ENCODE peak calls at places on chromosomes 7 and 10, in eight cellular contexts. One of them, this sample, is unnamed. For H3K4me1, the result is how much of the 10 kb centered on the place peaks cover.

GRCh38 chr10:71837085-71837827 is 13.8 kb downstream of the PSAP start:
- DNase-seq in breast epithelium: no peak
- DNase-seq in SK-N-SH: peak
- DNase-seq in Panc1: no peak
- DNase-seq in spleen: no peak
- DNase-seq in GM23338: peak
- DNase-seq in sigmoid colon: no peak
- DNase-seq in HCT116: no peak
- DNase-seq in this sample: no peak

GRCh38 chr7:155847821-155848435 is 35.7 kb upstream of the SHH start:
- DNase-seq in sigmoid colon: peak
- DNase-seq in GM23338: no peak
- DNase-seq in SK-N-SH: no peak
- DNase-seq in breast epithelium: no peak
- DNase-seq in spleen: peak
- DNase-seq in Panc1: no peak
- DNase-seq in HCT116: no peak
- DNase-seq in this sample: no peak

GRCh38 chr7:98617051-98617959 is at the start of gene NPTX2:
- DNase-seq in GM23338: peak
- DNase-seq in Panc1: no peak
- DNase-seq in SK-N-SH: peak
- DNase-seq in sigmoid colon: no peak
- DNase-seq in HCT116: no peak
- DNase-seq in spleen: no peak
- DNase-seq in breast epithelium: no peak
- DNase-seq in this sample: no peak

GRCh38 chr7:116499168-116500070 is at the start of gene CAV2:
- DNase-seq in GM23338: peak
- DNase-seq in Panc1: no peak
- DNase-seq in spleen: peak
- DNase-seq in HCT116: peak
- DNase-seq in SK-N-SH: peak
- DNase-seq in breast epithelium: peak
- DNase-seq in sigmoid colon: peak
- DNase-seq in this sample: peak

GRCh38 chr10:5921746-5922145 is 31.7 kb downstream of the FBH1 start:
- DNase-seq in GM23338: no peak
- DNase-seq in Panc1: no peak
- DNase-seq in spleen: no peak
- DNase-seq in HCT116: no peak
- DNase-seq in breast epithelium: no peak
- DNase-seq in SK-N-SH: no peak
- DNase-seq in sigmoid colon: no peak
- DNase-seq in this sample: no peak

GRCh38 chr7:132009778-132010177 is 453.4 kb upstream of the PODXL start:
- DNase-seq in GM23338: no peak
- DNase-seq in Panc1: no peak
- DNase-seq in spleen: no peak
- DNase-seq in SK-N-SH: no peak
- DNase-seq in HCT116: no peak
- DNase-seq in sigmoid colon: no peak
- DNase-seq in breast epithelium: no peak
- DNase-seq in this sample: no peak

GRCh38 chr7:142855401-142855743 is 496 bp downstream of the EPHB6 start:
- DNase-seq in HCT116: no peak
- DNase-seq in GM23338: peak
- DNase-seq in spleen: no peak
- DNase-seq in SK-N-SH: no peak
- DNase-seq in sigmoid colon: no peak
- DNase-seq in Panc1: no peak
- DNase-seq in breast epithelium: no peak
- DNase-seq in this sample: no peak

GRCh38 chr7:38558786-38559185 is 72.4 kb downstream of the AMPH start:
- DNase-seq in GM23338: no peak
- DNase-seq in spleen: no peak
- DNase-seq in SK-N-SH: no peak
- DNase-seq in breast epithelium: no peak
- DNase-seq in Panc1: no peak
- DNase-seq in sigmoid colon: no peak
- DNase-seq in HCT116: no peak
- DNase-seq in this sample: no peak

GRCh38 chr10:28564905-28565304 is 32.0 kb downstream of the WAC start:
- DNase-seq in Panc1: no peak
- DNase-seq in GM23338: no peak
- DNase-seq in spleen: no peak
- DNase-seq in sigmoid colon: no peak
- DNase-seq in breast epithelium: no peak
- DNase-seq in HCT116: no peak
- DNase-seq in SK-N-SH: no peak
- DNase-seq in this sample: no peak

GRCh38 chr7:131688738-131689661 is 132.6 kb upstream of the PODXL start:
- DNase-seq in Panc1: peak
- DNase-seq in GM23338: peak
- DNase-seq in sigmoid colon: peak
- DNase-seq in HCT116: peak
- DNase-seq in breast epithelium: peak
- DNase-seq in SK-N-SH: peak
- DNase-seq in spleen: no peak
- DNase-seq in this sample: peak

GRCh38 chr10:1571587-1572237 is 165.6 kb downstream of the ADARB2 start:
- DNase-seq in SK-N-SH: no peak
- DNase-seq in spleen: no peak
- DNase-seq in breast epithelium: no peak
- DNase-seq in sigmoid colon: peak
- DNase-seq in Panc1: no peak
- DNase-seq in HCT116: no peak
- DNase-seq in GM23338: no peak
- DNase-seq in this sample: no peak

GRCh38 chr10:115001506-115002381 is 63.7 kb downstream of the TRUB1 start:
- DNase-seq in sigmoid colon: no peak
- DNase-seq in HCT116: no peak
- DNase-seq in SK-N-SH: no peak
- DNase-seq in GM23338: no peak
- DNase-seq in Panc1: no peak
- DNase-seq in spleen: no peak
- DNase-seq in breast epithelium: no peak
- DNase-seq in this sample: no peak

GRCh38 chr10:100184426-100185219 is 1.2 kb downstream of the ERLIN1 start:
- DNase-seq in SK-N-SH: peak
- DNase-seq in breast epithelium: no peak
- DNase-seq in spleen: no peak
- DNase-seq in Panc1: no peak
- DNase-seq in sigmoid colon: no peak
- DNase-seq in GM23338: peak
- DNase-seq in HCT116: peak
- DNase-seq in this sample: no peak

GRCh38 chr7:76428149-76428823 is 3.5 kb downstream of the ZP3 start:
- DNase-seq in SK-N-SH: no peak
- DNase-seq in breast epithelium: no peak
- DNase-seq in HCT116: no peak
- DNase-seq in spleen: no peak
- DNase-seq in sigmoid colon: peak
- DNase-seq in Panc1: no peak
- DNase-seq in GM23338: no peak
- DNase-seq in this sample: no peak

GRCh38 chr7:100370746-100371145 is 2.5 kb upstream of the PILRA start:
- DNase-seq in breast epithelium: no peak
- DNase-seq in SK-N-SH: no peak
- DNase-seq in spleen: no peak
- DNase-seq in HCT116: no peak
- DNase-seq in Panc1: no peak
- DNase-seq in GM23338: no peak
- DNase-seq in sigmoid colon: no peak
- DNase-seq in this sample: no peak

GRCh38 chr7:19099924-19100323 is 17.5 kb downstream of the TWIST1 start:
- DNase-seq in HCT116: no peak
- DNase-seq in sigmoid colon: no peak
- DNase-seq in SK-N-SH: no peak
- DNase-seq in breast epithelium: no peak
- DNase-seq in GM23338: no peak
- DNase-seq in spleen: no peak
- DNase-seq in Panc1: no peak
- DNase-seq in this sample: no peak

GRCh38 chr10:625335-625699 is 64.2 kb downstream of the DIP2C start:
- DNase-seq in SK-N-SH: peak
- DNase-seq in HCT116: no peak
- DNase-seq in GM23338: no peak
- DNase-seq in Panc1: no peak
- DNase-seq in breast epithelium: no peak
- DNase-seq in sigmoid colon: no peak
- DNase-seq in spleen: peak
- DNase-seq in this sample: no peak

GRCh38 chr7:64888901-64889685 is 14.0 kb upstream of the ZNF273 start:
- DNase-seq in breast epithelium: peak
- DNase-seq in HCT116: no peak
- DNase-seq in Panc1: no peak
- DNase-seq in SK-N-SH: peak
- DNase-seq in spleen: peak
- DNase-seq in sigmoid colon: no peak
- DNase-seq in GM23338: peak
- DNase-seq in this sample: peak

GRCh38 chr7:119335405-119335804 is 937.6 kb upstream of the KCND2 start:
- DNase-seq in Panc1: no peak
- DNase-seq in HCT116: no peak
- DNase-seq in sigmoid colon: no peak
- DNase-seq in GM23338: no peak
- DNase-seq in spleen: no peak
- DNase-seq in breast epithelium: no peak
- DNase-seq in SK-N-SH: no peak
- DNase-seq in this sample: no peak

GRCh38 chr7:106224797-106225196 is 60.0 kb downstream of the NAMPT start:
- DNase-seq in SK-N-SH: no peak
- DNase-seq in GM23338: no peak
- DNase-seq in HCT116: no peak
- DNase-seq in Panc1: no peak
- DNase-seq in spleen: no peak
- DNase-seq in sigmoid colon: no peak
- DNase-seq in breast epithelium: no peak
- DNase-seq in this sample: no peak

GRCh38 chr7:23157679-23158078 is 24.2 kb upstream of the NUP42 start:
- DNase-seq in Panc1: no peak
- DNase-seq in sigmoid colon: no peak
- DNase-seq in breast epithelium: no peak
- DNase-seq in SK-N-SH: peak
- DNase-seq in GM23338: no peak
- DNase-seq in spleen: no peak
- DNase-seq in HCT116: no peak
- DNase-seq in this sample: no peak

GRCh38 chr10:100743626-100744135 is 1.7 kb upstream of the PAX2 start:
- DNase-seq in Panc1: no peak
- DNase-seq in SK-N-SH: peak
- DNase-seq in sigmoid colon: peak
- DNase-seq in breast epithelium: no peak
- DNase-seq in HCT116: peak
- DNase-seq in GM23338: peak
- DNase-seq in spleen: no peak
- DNase-seq in this sample: peak

GRCh38 chr10:49177391-49178355 is 10.5 kb downstream of the TMEM273 start:
- DNase-seq in GM23338: no peak
- DNase-seq in HCT116: peak
- DNase-seq in breast epithelium: peak
- DNase-seq in SK-N-SH: no peak
- DNase-seq in sigmoid colon: no peak
- DNase-seq in spleen: no peak
- DNase-seq in Panc1: peak
- DNase-seq in this sample: no peak
- H3K4me1 ChIP-seq in GM23338: under half
- H3K4me1 ChIP-seq in HCT116: under half
- H3K4me1 ChIP-seq in breast epithelium: under half
- H3K4me1 ChIP-seq in SK-N-SH: under half
- H3K4me1 ChIP-seq in sigmoid colon: under half
- H3K4me1 ChIP-seq in spleen: under half
- H3K4me1 ChIP-seq in Panc1: under half
- H3K4me1 ChIP-seq in this sample: under half

GRCh38 chr10:120005408-120006280 is 113.1 kb downstream of the SEC23IP start:
- DNase-seq in spleen: no peak
- DNase-seq in HCT116: no peak
- DNase-seq in SK-N-SH: no peak
- DNase-seq in breast epithelium: no peak
- DNase-seq in sigmoid colon: no peak
- DNase-seq in Panc1: no peak
- DNase-seq in GM23338: peak
- DNase-seq in this sample: no peak
- H3K27ac ChIP-seq in spleen: no peak
- H3K27ac ChIP-seq in HCT116: no peak
- H3K27ac ChIP-seq in SK-N-SH: no peak
- H3K27ac ChIP-seq in breast epithelium: no peak
- H3K27ac ChIP-seq in sigmoid colon: no peak
- H3K27ac ChIP-seq in Panc1: no peak
- H3K27ac ChIP-seq in GM23338: no peak
- H3K27ac ChIP-seq in this sample: no peak

DNA sequence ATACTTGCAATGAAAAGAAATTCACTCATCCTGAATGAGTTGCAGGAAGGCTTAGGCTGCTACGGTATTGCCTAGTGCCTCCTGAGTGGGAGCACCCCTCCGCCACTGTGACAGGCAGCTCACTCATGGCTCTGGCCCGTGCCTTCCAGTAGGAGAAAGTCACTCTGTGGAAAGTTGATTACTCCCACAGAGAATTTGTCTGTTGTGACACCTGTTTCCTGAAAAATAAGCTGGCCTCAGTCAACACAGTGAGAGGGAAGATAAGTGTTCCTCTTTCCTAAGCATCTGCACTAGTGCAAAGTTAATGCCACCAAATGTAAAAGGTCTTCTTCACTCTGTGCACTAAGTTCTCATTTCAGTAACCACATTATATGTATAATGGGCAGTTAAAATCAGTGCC is 158.8 kb upstream of the INHBA start:
- DNase-seq in breast epithelium: no peak
- DNase-seq in HCT116: no peak
- DNase-seq in SK-N-SH: no peak
- DNase-seq in spleen: no peak
- DNase-seq in Panc1: no peak
- DNase-seq in GM23338: peak
- DNase-seq in sigmoid colon: no peak
- DNase-seq in this sample: no peak
- TF ChIP-seq POLR2AphosphoS5 in breast epithelium: no peak
- TF ChIP-seq POLR2AphosphoS5 in HCT116: no peak
- TF ChIP-seq POLR2AphosphoS5 in SK-N-SH: no peak
- TF ChIP-seq POLR2AphosphoS5 in spleen: no peak
- TF ChIP-seq POLR2AphosphoS5 in Panc1: no peak
- TF ChIP-seq POLR2AphosphoS5 in GM23338: no peak
- TF ChIP-seq POLR2AphosphoS5 in sigmoid colon: no peak
- TF ChIP-seq POLR2AphosphoS5 in this sample: no peak

DNA sequence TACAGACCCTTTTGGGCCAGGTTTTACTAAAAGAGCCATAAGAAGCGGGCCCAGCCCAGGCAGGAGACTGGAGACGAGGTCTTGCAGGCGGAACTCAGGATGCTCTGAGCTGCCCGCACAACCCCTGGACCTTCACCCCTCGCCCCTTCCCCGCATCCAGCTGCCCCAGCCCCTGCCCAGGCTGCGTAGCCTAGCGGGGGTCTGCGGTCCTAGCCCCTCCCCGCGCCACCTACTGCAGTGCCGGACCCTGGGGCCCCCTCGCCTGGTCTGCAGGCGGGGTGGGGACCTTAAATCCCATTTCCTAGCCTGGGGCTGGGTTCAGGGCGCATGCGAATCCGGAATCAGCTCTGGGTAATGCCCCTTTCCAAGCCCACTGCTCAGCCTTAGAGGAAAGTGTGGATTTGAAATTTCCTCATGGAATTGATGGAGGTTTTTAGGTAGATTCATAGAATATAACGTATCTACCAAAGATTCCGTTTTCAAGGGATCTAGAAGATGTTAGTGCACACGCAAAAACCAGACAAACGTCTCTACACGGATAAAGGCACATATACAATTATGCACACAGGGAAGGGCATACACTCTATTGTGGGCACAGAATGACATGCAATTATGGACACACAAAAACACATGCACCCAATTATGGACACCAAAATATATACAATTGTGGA is 568 bp upstream of the HOXA3 start:
- DNase-seq in Panc1: no peak
- DNase-seq in breast epithelium: no peak
- DNase-seq in SK-N-SH: peak
- DNase-seq in HCT116: no peak
- DNase-seq in sigmoid colon: no peak
- DNase-seq in GM23338: peak
- DNase-seq in spleen: peak
- DNase-seq in this sample: peak
- H3K4me1 ChIP-seq in Panc1: under half
- H3K4me1 ChIP-seq in breast epithelium: under half
- H3K4me1 ChIP-seq in SK-N-SH: under half
- H3K4me1 ChIP-seq in HCT116: under half
- H3K4me1 ChIP-seq in sigmoid colon: half or more
- H3K4me1 ChIP-seq in GM23338: under half
- H3K4me1 ChIP-seq in spleen: under half
- H3K4me1 ChIP-seq in this sample: half or more

This sample was measured in stomach.